ENCODE peak calls at places on chromosome X, in eight cellular contexts. C is left lung, G is left ventricle myocardium inferior, I is caudate nucleus, A is uterus, F is ovary, P is psoas muscle, Q is Peyer's patch. B is an unnamed sample.

GRCh38 chrX:44431206-44431605 is 87.7 kb upstream of the EFHC2 start:
- DNase-seq in C (no peak), G (no peak), I (no peak), A (no peak), F (no peak), P (no peak), Q (no peak), B (no peak)

GRCh38 chrX:66919280-66919832 is 280.5 kb upstream of the EDA2R start:
- DNase-seq in C (no peak), G (no peak), I (no peak), A (peak), F (no peak), P (no peak), Q (no peak), B (no peak)

GRCh38 chrX:30895331-30895730 is 6.3 kb upstream of the TAB3 start:
- DNase-seq in C (no peak), G (no peak), I (no peak), A (no peak), F (no peak), P (no peak), Q (no peak), B (no peak)

GRCh38 chrX:24117288-24117687 is 32.2 kb upstream of the ZFX start:
- DNase-seq in C (no peak), G (no peak), I (peak), A (peak), F (peak), P (no peak), Q (no peak), B (peak)

GRCh38 chrX:1011632-1012283 is 200.7 kb downstream of the CRLF2 start:
- DNase-seq in C (no peak), G (no peak), I (no peak), A (no peak), F (no peak), P (no peak), Q (no peak), B (no peak)

GRCh38 chrX:51889851-51890250 is 3.6 kb upstream of the MAGED1 start:
- DNase-seq in C (no peak), G (no peak), I (no peak), A (no peak), F (no peak), P (no peak), Q (no peak), B (no peak)

GRCh38 chrX:100944601-100945000 is 15.9 kb upstream of the XKRX start:
- DNase-seq in C (no peak), G (no peak), I (no peak), A (no peak), F (no peak), P (no peak), Q (no peak), B (no peak)

GRCh38 chrX:106726485-106727437 is at the start of gene RNF128:
- DNase-seq in C (peak), G (no peak), I (peak), A (no peak), F (peak), P (peak), Q (peak), B (no peak)

GRCh38 chrX:39813631-39814246 is 284.0 kb downstream of the BCOR start:
- DNase-seq in C (no peak), G (peak), I (peak), A (peak), F (peak), P (peak), Q (peak), B (peak)

GRCh38 chrX:112197845-112198244 is 115.3 kb upstream of the TRPC5 start:
- DNase-seq in C (no peak), G (no peak), I (no peak), A (no peak), F (no peak), P (no peak), Q (no peak), B (no peak)

GRCh38 chrX:8374041-8374825 is 90.4 kb upstream of the VCX3B start:
- DNase-seq in C (no peak), G (no peak), I (no peak), A (no peak), F (no peak), P (no peak), Q (no peak), B (no peak)

GRCh38 chrX:120536056-120536455 is 24.7 kb downstream of the CUL4B start:
- DNase-seq in C (no peak), G (no peak), I (no peak), A (no peak), F (no peak), P (no peak), Q (no peak), B (no peak)

GRCh38 chrX:54891573-54891972 is 29.1 kb upstream of the TRO start:
- DNase-seq in C (no peak), G (no peak), I (no peak), A (no peak), F (peak), P (no peak), Q (no peak), B (no peak)

GRCh38 chrX:12118134-12118533 is 20.1 kb upstream of the FRMPD4 start:
- DNase-seq in C (no peak), G (no peak), I (no peak), A (no peak), F (no peak), P (no peak), Q (no peak), B (no peak)

GRCh38 chrX:147476008-147476407 is 435.7 kb upstream of the FMR1 start:
- DNase-seq in C (no peak), G (no peak), I (no peak), A (no peak), F (no peak), P (no peak), Q (no peak), B (no peak)

GRCh38 chrX:47366051-47366722 is 4.2 kb upstream of the ZNF157 start:
- DNase-seq in C (peak), G (peak), I (peak), A (peak), F (peak), P (peak), Q (peak), B (peak)

GRCh38 chrX:105744291-105744690 is 78.0 kb upstream of the NRK start:
- DNase-seq in C (no peak), G (no peak), I (no peak), A (no peak), F (no peak), P (no peak), Q (no peak), B (no peak)

GRCh38 chrX:115602729-115603389 is 41.9 kb downstream of the PLS3 start:
- DNase-seq in C (no peak), G (no peak), I (no peak), A (no peak), F (no peak), P (no peak), Q (no peak), B (no peak)

GRCh38 chrX:38870386-38870895 is 69.2 kb downstream of the MID1IP1 start:
- DNase-seq in C (peak), G (no peak), I (no peak), A (no peak), F (no peak), P (peak), Q (no peak), B (no peak)

GRCh38 chrX:123184858-123185251 is 777 bp downstream of the GRIA3 start:
- DNase-seq in C (peak), G (no peak), I (no peak), A (peak), F (peak), P (no peak), Q (no peak), B (no peak)

GRCh38 chrX:40462797-40463196 is 118.0 kb upstream of the ATP6AP2 start:
- DNase-seq in C (no peak), G (no peak), I (no peak), A (no peak), F (no peak), P (no peak), Q (no peak), B (no peak)

GRCh38 chrX:118188977-118189376 is 72.4 kb upstream of the KLHL13 start:
- DNase-seq in C (no peak), G (no peak), I (no peak), A (no peak), F (no peak), P (no peak), Q (no peak), B (no peak)

GRCh38 chrX:77398341-77398740 is 48.8 kb upstream of the FGF16 start:
- DNase-seq in C (no peak), G (no peak), I (no peak), A (no peak), F (no peak), P (no peak), Q (no peak), B (no peak)

GRCh38 chrX:133307637-133308485 is 89.7 kb upstream of the TFDP3 start:
- DNase-seq in C (no peak), G (peak), I (no peak), A (peak), F (no peak), P (no peak), Q (no peak), B (no peak)

GRCh38 chrX:145673851-145674250 is 143.8 kb upstream of the SLITRK2 start:
- DNase-seq in C (no peak), G (no peak), I (no peak), A (no peak), F (no peak), P (no peak), Q (no peak), B (no peak)

GRCh38 chrX:13051529-13052172 is 7.2 kb upstream of the FAM9C start:
- DNase-seq in C (no peak), G (no peak), I (no peak), A (no peak), F (no peak), P (no peak), Q (no peak), B (no peak)

GRCh38 chrX:104318330-104319009 is 63.7 kb upstream of the ESX1 start:
- DNase-seq in C (no peak), G (no peak), I (no peak), A (no peak), F (no peak), P (no peak), Q (peak), B (no peak)

GRCh38 chrX:24561121-24561520 is 86.0 kb downstream of the PCYT1B start:
- DNase-seq in C (no peak), G (no peak), I (no peak), A (no peak), F (no peak), P (no peak), Q (no peak), B (no peak)

GRCh38 chrX:102627640-102628039 is 23.6 kb upstream of the GPRASP1 start:
- DNase-seq in C (no peak), G (no peak), I (no peak), A (no peak), F (no peak), P (no peak), Q (no peak), B (no peak)

GRCh38 chrX:10039821-10040793 is 72.9 kb downstream of the CLDN34 start:
- DNase-seq in C (no peak), G (no peak), I (no peak), A (no peak), F (no peak), P (no peak), Q (no peak), B (no peak)

GRCh38 chrX:150366951-150367545 is 3.9 kb downstream of the MAMLD1 start:
- DNase-seq in C (no peak), G (no peak), I (no peak), A (no peak), F (peak), P (no peak), Q (no peak), B (no peak)

GRCh38 chrX:46485897-46486296 is 59.3 kb downstream of the ZNF674 start:
- DNase-seq in C (no peak), G (no peak), I (no peak), A (no peak), F (no peak), P (no peak), Q (no peak), B (no peak)

GRCh38 chrX:12949927-12950656 is 24.8 kb upstream of the TMSB4X start:
- DNase-seq in C (peak), G (peak), I (peak), A (peak), F (peak), P (peak), Q (peak), B (peak)

GRCh38 chrX:2286731-2287130 is 214.0 kb downstream of the DHRSX start:
- DNase-seq in C (no peak), G (no peak), I (no peak), A (no peak), F (no peak), P (no peak), Q (no peak), B (no peak)

GRCh38 chrX:81021478-81021877 is 180.2 kb downstream of the HMGN5 start:
- DNase-seq in C (no peak), G (no peak), I (no peak), A (no peak), F (no peak), P (no peak), Q (no peak), B (no peak)

GRCh38 chrX:150897371-150898319 is 823 bp downstream of the CD99L2 start:
- DNase-seq in C (peak), G (no peak), I (no peak), A (no peak), F (no peak), P (peak), Q (no peak), B (no peak)

GRCh38 chrX:105502336-105502735 is 281.8 kb upstream of the TEX13A start:
- DNase-seq in C (no peak), G (no peak), I (no peak), A (no peak), F (no peak), P (no peak), Q (no peak), B (no peak)

GRCh38 chrX:26922278-26922677 is 540.9 kb downstream of the PPP4R3C start:
- DNase-seq in C (no peak), G (no peak), I (no peak), A (no peak), F (no peak), P (no peak), Q (no peak), B (no peak)

GRCh38 chrX:151743651-151744470 is 9.3 kb downstream of the CNGA2 start:
- DNase-seq in C (no peak), G (no peak), I (no peak), A (no peak), F (no peak), P (no peak), Q (no peak), B (peak)

DNA sequence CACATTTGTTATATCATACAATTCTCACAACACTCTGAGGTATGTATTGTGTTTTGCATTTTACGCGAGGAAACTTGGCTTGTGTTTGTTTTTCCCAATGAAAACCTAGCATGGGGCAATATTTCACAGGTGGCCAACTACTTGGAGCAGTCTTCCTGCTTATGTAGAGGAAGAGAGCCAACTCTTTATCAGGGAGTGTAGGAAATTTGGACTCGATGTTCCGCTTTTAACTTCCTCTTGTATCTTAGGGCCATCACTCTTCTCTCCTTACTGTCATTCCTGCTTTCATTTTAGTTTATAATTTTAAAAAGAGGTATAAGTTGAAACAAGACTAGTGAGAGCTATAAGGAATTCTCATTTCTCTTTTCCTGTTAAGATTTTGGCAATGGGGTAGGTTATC is 107.7 kb upstream of the RPS6KA3 start:
- DNase-seq in C (no peak), G (no peak), I (no peak), A (no peak), F (no peak), P (no peak), Q (no peak), B (no peak)
- H3K27ac ChIP-seq in C (no peak), G (peak), I (no peak), A (no peak), F (no peak), P (no peak), Q (peak), B (peak)

GRCh38 chrX:68929332-68930150 is 100.7 kb downstream of the EFNB1 start:
- DNase-seq in C (no peak), G (peak), I (no peak), A (peak), F (peak), P (peak), Q (no peak), B (no peak)
- H3K27ac ChIP-seq in C (no peak), G (peak), I (no peak), A (no peak), F (no peak), P (peak), Q (no peak), B (peak)

GRCh38 chrX:130174937-130175336 is 3.2 kb downstream of the RAB33A start:
- DNase-seq in C (no peak), G (no peak), I (no peak), A (no peak), F (no peak), P (no peak), Q (no peak), B (no peak)

GRCh38 chrX:130176942-130177341 is 5.2 kb downstream of the RAB33A start:
- DNase-seq in C (no peak), G (no peak), I (no peak), A (no peak), F (no peak), P (no peak), Q (no peak), B (peak)

GRCh38 chrX:130179579-130180215 is 7.9 kb downstream of the RAB33A start:
- DNase-seq in C (no peak), G (no peak), I (no peak), A (no peak), F (no peak), P (no peak), Q (no peak), B (no peak)

GRCh38 chrX:130176354-130176776 is 4.6 kb downstream of the RAB33A start:
- DNase-seq in C (no peak), G (no peak), I (no peak), A (no peak), F (no peak), P (no peak), Q (no peak), B (no peak)

DNA sequence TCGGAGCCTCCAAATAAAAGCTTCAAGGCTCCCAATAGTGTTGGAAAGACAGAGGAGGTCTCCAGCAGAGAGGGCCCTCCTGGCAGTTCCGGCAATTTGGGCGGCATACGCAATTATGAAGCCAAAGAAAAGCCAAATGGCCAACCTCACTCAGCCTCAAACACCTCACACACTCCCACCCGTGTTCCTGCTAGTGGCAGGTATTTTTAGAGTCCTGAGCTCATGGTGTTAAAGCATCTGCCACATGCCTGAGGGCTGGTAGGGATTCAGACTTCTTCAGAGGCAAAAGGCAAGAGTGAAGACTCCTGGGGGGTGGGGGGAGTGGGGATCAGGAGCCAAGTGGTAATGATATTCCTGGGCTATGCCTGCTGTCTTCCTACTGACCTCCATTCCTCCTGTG is 7.4 kb downstream of the RAB33A start:
- DNase-seq in C (no peak), G (no peak), I (peak), A (no peak), F (no peak), P (no peak), Q (no peak), B (no peak)
- H3K27ac ChIP-seq in C (no peak), G (no peak), I (no peak), A (no peak), F (no peak), P (no peak), Q (no peak), B (no peak)

GRCh38 chrX:53049127-53049517 is 533 bp downstream of the GPR173 start:
- DNase-seq in C (no peak), G (no peak), I (no peak), A (no peak), F (no peak), P (no peak), Q (no peak), B (no peak)
- H3K27ac ChIP-seq in C (no peak), G (no peak), I (no peak), A (peak), F (no peak), P (no peak), Q (no peak), B (peak)

DNA sequence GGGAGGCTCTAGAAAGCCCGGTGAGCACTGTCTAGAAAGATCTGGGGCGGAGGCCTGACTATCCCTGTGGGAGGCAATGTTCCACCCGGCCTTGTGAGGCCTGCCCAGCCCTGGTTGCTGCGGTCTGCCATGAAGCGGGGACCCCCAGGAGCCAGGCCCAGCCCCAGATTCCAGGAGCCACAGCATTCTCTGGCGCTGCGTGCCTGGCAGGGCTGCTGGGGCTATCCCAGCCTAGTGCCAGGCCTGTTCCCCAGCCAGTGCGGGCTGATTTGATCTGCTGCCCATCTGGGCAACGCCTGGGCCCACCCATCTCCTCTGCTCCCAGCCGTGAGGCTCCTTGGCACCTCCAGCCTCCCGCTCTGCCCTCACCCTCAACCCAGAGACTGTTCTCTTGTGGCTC is 19.6 kb downstream of the ATP2B3 start:
- DNase-seq in C (no peak), G (no peak), I (no peak), A (no peak), F (no peak), P (no peak), Q (no peak), B (no peak)
- H3K27ac ChIP-seq in C (no peak), G (no peak), I (no peak), A (no peak), F (no peak), P (no peak), Q (no peak), B (no peak)

DNA sequence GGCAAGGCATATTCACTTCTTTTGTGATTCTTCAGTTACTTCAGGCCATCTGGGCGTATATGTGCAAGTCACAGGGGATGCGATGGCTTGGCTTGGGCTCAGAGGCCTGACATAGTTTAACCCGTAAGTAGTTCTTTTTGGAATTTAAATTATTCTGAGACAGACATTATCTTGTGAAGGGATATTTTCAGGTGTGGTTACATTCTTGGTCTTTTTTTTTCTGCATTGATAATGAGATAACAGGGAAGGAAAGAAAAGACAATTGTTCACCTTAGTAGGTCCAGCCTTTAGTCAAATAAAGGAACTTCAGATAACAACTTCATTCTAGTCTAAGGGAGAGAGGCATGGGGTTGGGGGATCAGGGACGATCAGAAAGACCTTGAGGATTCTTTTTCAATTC is 74.8 kb downstream of the TEX13C start:
- DNase-seq in C (no peak), G (no peak), I (no peak), A (no peak), F (no peak), P (no peak), Q (no peak), B (no peak)
- H3K27ac ChIP-seq in C (no peak), G (no peak), I (no peak), A (no peak), F (no peak), P (no peak), Q (no peak), B (no peak)

B was measured in sigmoid colon.